ENCODE peak calls at places on chromosomes 6 and 20, in six cellular contexts. P, X, E, S, I and Q are unnamed samples.

GRCh38 chr6:122033564-122034181 is 365.8 kb upstream of the HSF2 start:
- DNase-seq in P (no peak), X (peak), E (no peak), S (no peak), I (peak), Q (peak)

GRCh38 chr20:13422637-13423036 is 201.6 kb downstream of the ISM1 start:
- DNase-seq in P (no peak), X (no peak), E (no peak), S (no peak), I (peak), Q (no peak)

GRCh38 chr20:48788486-48789072 is 39.2 kb downstream of the PREX1 start:
- DNase-seq in P (no peak), X (no peak), E (no peak), S (no peak), I (no peak), Q (no peak)

GRCh38 chr20:11585752-11586352 is 331.8 kb upstream of the BTBD3 start:
- DNase-seq in P (no peak), X (no peak), E (no peak), S (no peak), I (peak), Q (no peak)

GRCh38 chr20:5156670-5157448 is 30.1 kb downstream of the CDS2 start:
- DNase-seq in P (no peak), X (no peak), E (no peak), S (no peak), I (peak), Q (no peak)

GRCh38 chr20:1322511-1323245 is 6.3 kb downstream of the SDCBP2 start:
- DNase-seq in P (no peak), X (no peak), E (peak), S (no peak), I (peak), Q (no peak)

GRCh38 chr6:67933278-67933677 is 701.8 kb upstream of the ADGRB3 start:
- DNase-seq in P (no peak), X (no peak), E (no peak), S (no peak), I (peak), Q (peak)

GRCh38 chr6:164322533-164322932 is 908.0 kb downstream of the QKI start:
- DNase-seq in P (no peak), X (no peak), E (no peak), S (no peak), I (peak), Q (no peak)

GRCh38 chr20:845967-846893 is 12.7 kb downstream of the FAM110A start:
- DNase-seq in P (peak), X (no peak), E (no peak), S (no peak), I (no peak), Q (no peak)

GRCh38 chr20:61758556-61759200 is 307.0 kb downstream of the TAF4 start:
- DNase-seq in P (no peak), X (no peak), E (no peak), S (peak), I (no peak), Q (no peak)

GRCh38 chr6:87574237-87574636 is 15.6 kb downstream of the RARS2 start:
- DNase-seq in P (no peak), X (peak), E (no peak), S (no peak), I (no peak), Q (no peak)

GRCh38 chr6:89928604-89929003 is 34.3 kb downstream of the GJA10 start:
- DNase-seq in P (no peak), X (no peak), E (no peak), S (no peak), I (peak), Q (no peak)

GRCh38 chr6:147621280-147621679 is 112.8 kb downstream of the SAMD5 start:
- DNase-seq in P (no peak), X (no peak), E (no peak), S (no peak), I (peak), Q (no peak)

GRCh38 chr20:48769111-48769879 is 58.5 kb downstream of the PREX1 start:
- DNase-seq in P (peak), X (peak), E (no peak), S (no peak), I (peak), Q (no peak)

GRCh38 chr6:31070711-31071197 is 41.6 kb downstream of the C6orf15 start:
- DNase-seq in P (no peak), X (peak), E (peak), S (no peak), I (peak), Q (peak)

GRCh38 chr6:3330199-3330598 is 71.5 kb downstream of the PSMG4 start:
- DNase-seq in P (no peak), X (no peak), E (no peak), S (no peak), I (no peak), Q (no peak)

GRCh38 chr6:115691433-115691832 is 369.3 kb downstream of the FRK start:
- DNase-seq in P (no peak), X (no peak), E (no peak), S (no peak), I (no peak), Q (no peak)

GRCh38 chr6:154482858-154483257 is 27.6 kb downstream of the CNKSR3 start:
- DNase-seq in P (no peak), X (no peak), E (no peak), S (no peak), I (no peak), Q (no peak)

GRCh38 chr6:43948527-43949450 is 178.5 kb downstream of the MRPL14 start:
- DNase-seq in P (no peak), X (no peak), E (peak), S (no peak), I (no peak), Q (no peak)

GRCh38 chr6:6811151-6812002 is 222.9 kb downstream of the LY86 start:
- DNase-seq in P (no peak), X (peak), E (no peak), S (no peak), I (peak), Q (peak)

GRCh38 chr6:121314407-121315112 is 19.7 kb downstream of the TBC1D32 start:
- DNase-seq in P (no peak), X (peak), E (no peak), S (no peak), I (no peak), Q (no peak)

GRCh38 chr6:43181942-43182860 is at the start of gene CUL9:
- DNase-seq in P (peak), X (peak), E (peak), S (peak), I (peak), Q (no peak)

GRCh38 chr6:144911322-144911721 is 626.2 kb downstream of the UTRN start:
- DNase-seq in P (no peak), X (no peak), E (no peak), S (no peak), I (no peak), Q (no peak)

GRCh38 chr6:7899046-7899888 is 11.3 kb downstream of the TXNDC5 start:
- DNase-seq in P (no peak), X (peak), E (no peak), S (no peak), I (no peak), Q (no peak)

GRCh38 chr20:44110816-44111568 is 76.0 kb downstream of the JPH2 start:
- DNase-seq in P (no peak), X (no peak), E (no peak), S (no peak), I (no peak), Q (no peak)

GRCh38 chr20:46933150-46933549 is 38.5 kb downstream of the EYA2 start:
- DNase-seq in P (no peak), X (no peak), E (no peak), S (no peak), I (no peak), Q (no peak)

GRCh38 chr6:148535976-148536375 is 193.3 kb downstream of the SASH1 start:
- DNase-seq in P (no peak), X (no peak), E (peak), S (no peak), I (peak), Q (no peak)

GRCh38 chr6:43673444-43674063 is 14.0 kb downstream of the MRPS18A start:
- DNase-seq in P (no peak), X (no peak), E (no peak), S (peak), I (no peak), Q (no peak)

GRCh38 chr6:151679081-151679480 is 128.4 kb upstream of the ESR1 start:
- DNase-seq in P (no peak), X (no peak), E (no peak), S (peak), I (peak), Q (no peak)

GRCh38 chr6:1238040-1238439 is 73.9 kb upstream of the FOXQ1 start:
- DNase-seq in P (no peak), X (no peak), E (no peak), S (no peak), I (no peak), Q (no peak)

GRCh38 chr6:8279094-8279805 is 156.1 kb downstream of the SLC35B3 start:
- DNase-seq in P (no peak), X (no peak), E (no peak), S (no peak), I (no peak), Q (no peak)

GRCh38 chr6:84728602-84729001 is 35.8 kb downstream of the TBX18 start:
- DNase-seq in P (no peak), X (no peak), E (no peak), S (no peak), I (peak), Q (peak)

GRCh38 chr6:13741358-13741757 is 29.7 kb upstream of the RANBP9 start:
- DNase-seq in P (no peak), X (no peak), E (no peak), S (no peak), I (no peak), Q (no peak)

GRCh38 chr6:13743736-13744127 is 32.1 kb upstream of the RANBP9 start:
- DNase-seq in P (no peak), X (no peak), E (no peak), S (no peak), I (no peak), Q (no peak)

DNA sequence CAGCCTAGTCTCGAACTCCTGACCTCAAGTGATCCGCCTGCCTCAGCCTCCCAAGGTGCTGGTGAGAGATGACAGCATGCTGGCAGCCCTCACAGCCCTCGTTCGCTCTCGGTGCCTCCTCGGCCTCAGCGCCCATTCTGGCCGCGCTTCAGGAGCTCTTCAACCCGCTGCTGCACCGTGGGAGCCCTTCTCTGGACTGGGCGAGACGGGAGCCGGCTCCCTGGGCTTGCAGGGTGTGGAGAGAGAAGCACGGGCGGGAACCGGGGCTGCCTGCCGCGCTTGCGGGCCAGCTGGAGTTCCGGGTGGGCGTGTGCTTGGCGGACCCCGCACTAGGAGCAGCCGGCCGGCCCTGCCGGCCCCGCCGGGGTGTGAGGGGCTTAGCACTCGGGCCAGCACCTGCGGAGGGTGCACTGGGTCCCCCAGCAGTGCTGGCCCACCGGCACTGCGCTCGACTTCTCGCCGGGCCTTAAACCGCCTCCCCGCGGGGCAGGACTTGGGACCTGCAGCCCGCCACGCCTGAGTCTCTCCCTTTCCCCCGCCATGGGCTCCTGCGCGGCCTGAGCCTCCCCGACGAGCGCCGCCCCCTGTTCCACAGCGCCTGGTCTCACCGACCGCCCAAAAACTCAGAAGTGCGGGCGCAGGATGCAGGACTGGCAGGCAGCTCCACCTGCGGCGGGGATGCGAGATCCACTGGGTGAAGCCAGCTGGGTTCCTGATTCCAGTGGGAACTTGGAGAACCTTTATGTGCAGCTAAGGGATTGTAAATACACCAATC is 31.5 kb upstream of the RANBP9 start:
- DNase-seq in P (no peak), X (no peak), E (no peak), S (no peak), I (no peak), Q (no peak)
- H3K4me3 ChIP-seq in P (no peak), X (no peak), E (no peak), S (peak), I (no peak), Q (no peak)

GRCh38 chr6:35486005-35486925 is 10.6 kb downstream of the TEAD3 start:
- DNase-seq in P (no peak), X (peak), E (no peak), S (peak), I (no peak), Q (no peak)

GRCh38 chr6:35483490-35483889 is 13.4 kb downstream of the TEAD3 start:
- DNase-seq in P (no peak), X (no peak), E (no peak), S (peak), I (no peak), Q (no peak)

GRCh38 chr6:35483892-35484645 is 12.8 kb downstream of the TEAD3 start:
- DNase-seq in P (no peak), X (no peak), E (no peak), S (peak), I (no peak), Q (no peak)

GRCh38 chr6:35485402-35485877 is 11.4 kb downstream of the TEAD3 start:
- DNase-seq in P (no peak), X (peak), E (peak), S (peak), I (no peak), Q (no peak)

DNA sequence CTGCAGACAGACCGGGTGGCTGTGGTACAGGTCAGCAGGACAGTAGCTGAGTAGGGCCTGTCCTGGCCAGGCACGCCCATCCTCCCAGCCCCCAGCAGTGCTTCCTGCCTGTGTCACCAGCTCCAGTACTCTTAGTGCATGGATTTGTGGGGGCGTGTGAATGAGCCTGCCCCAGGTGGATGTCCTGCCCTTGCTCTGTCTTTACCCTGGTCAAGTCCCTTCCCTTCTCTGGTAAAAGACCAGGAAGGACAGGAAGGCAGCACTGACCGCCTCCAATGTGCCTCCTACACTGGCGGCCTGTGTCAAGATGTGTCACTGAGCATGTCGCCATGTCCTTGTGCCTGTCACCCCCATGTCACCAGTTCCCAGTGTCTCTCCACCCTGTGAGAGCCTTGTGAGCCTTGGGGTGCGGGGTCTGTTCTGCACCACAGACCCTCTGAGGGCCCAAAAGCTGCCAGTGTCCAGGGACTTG is 11.9 kb downstream of the TEAD3 start:
- DNase-seq in P (no peak), X (no peak), E (peak), S (peak), I (peak), Q (no peak)
- H3K4me3 ChIP-seq in P (no peak), X (no peak), E (no peak), S (no peak), I (no peak), Q (no peak)

GRCh38 chr6:16237242-16237641 is 1.1 kb upstream of the GMPR start:
- DNase-seq in P (no peak), X (no peak), E (no peak), S (no peak), I (no peak), Q (no peak)

GRCh38 chr6:16236648-16237199 is 1.7 kb upstream of the GMPR start:
- DNase-seq in P (no peak), X (peak), E (peak), S (no peak), I (peak), Q (no peak)

GRCh38 chr6:16238057-16238657 is at the start of gene GMPR:
- DNase-seq in P (peak), X (peak), E (peak), S (peak), I (no peak), Q (no peak)

GRCh38 chr6:16238658-16239089 is 287 bp downstream of the GMPR start:
- DNase-seq in P (no peak), X (no peak), E (no peak), S (peak), I (no peak), Q (no peak)

DNA sequence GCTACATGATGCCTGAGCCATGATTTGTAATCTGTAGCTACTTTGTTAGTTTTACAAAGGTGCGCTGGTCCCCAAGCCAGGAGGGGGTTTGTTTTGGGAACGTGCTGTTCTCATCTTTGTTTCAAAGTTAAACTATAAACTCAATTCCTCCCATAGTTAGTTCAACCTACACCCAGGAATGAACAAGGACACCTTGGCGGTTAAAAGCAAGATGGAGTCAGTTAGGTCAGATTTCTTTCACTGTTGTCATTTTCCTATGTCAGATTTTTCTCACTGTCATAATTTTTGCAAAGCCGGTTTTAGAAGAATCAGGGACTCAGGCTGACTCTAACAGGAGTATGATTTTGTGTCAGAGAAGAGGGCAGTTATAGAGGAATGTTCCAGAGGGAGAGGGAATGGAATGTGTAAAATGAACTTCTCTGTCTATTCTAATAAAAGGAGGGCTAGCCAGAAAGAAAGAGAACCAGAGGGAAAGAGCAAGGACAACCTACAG is 2.3 kb upstream of the GMPR start:
- DNase-seq in P (no peak), X (no peak), E (no peak), S (no peak), I (no peak), Q (no peak)
- H3K4me3 ChIP-seq in P (no peak), X (no peak), E (no peak), S (peak), I (no peak), Q (no peak)

DNA sequence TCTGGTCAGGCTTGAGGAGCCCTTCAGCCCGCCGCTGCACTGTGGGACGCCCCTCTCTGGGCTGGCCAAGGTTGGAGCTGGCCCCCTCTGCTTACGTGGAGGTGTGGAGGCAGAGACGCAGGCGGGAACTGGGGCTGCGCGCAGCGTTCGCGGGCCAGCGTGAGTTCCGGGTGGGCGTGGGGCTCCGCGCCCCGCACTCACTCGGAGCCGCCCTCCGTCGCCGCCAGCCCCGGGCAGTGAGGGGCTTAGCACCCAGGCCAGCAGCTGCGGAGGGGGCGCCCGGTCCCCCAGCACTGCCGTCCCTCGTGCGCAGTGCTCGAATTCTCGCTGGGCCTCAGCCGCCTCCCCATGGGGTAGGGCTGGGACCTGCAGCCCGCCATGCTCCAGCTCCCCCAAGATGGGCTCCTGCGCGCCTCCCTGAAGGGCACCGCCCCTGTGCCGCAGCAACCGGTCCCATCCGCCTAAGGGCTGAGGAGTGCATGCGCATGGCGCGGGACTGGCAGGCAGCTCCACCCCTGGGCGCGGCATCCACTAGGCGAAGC is 695.9 kb downstream of the EPHA7 start:
- DNase-seq in P (no peak), X (peak), E (no peak), S (no peak), I (no peak), Q (no peak)
- H3K4me3 ChIP-seq in P (no peak), X (no peak), E (no peak), S (no peak), I (no peak), Q (no peak)

GRCh38 chr6:16707101-16707783 is 54.0 kb downstream of the ATXN1 start:
- DNase-seq in P (no peak), X (no peak), E (no peak), S (no peak), I (no peak), Q (no peak)

GRCh38 chr6:16712250-16712930 is 48.9 kb downstream of the ATXN1 start:
- DNase-seq in P (no peak), X (no peak), E (no peak), S (no peak), I (peak), Q (no peak)

GRCh38 chr6:16712931-16713484 is 48.3 kb downstream of the ATXN1 start:
- DNase-seq in P (no peak), X (peak), E (peak), S (no peak), I (peak), Q (no peak)

GRCh38 chr6:16713597-16713996 is 47.7 kb downstream of the ATXN1 start:
- DNase-seq in P (no peak), X (no peak), E (no peak), S (no peak), I (peak), Q (no peak)

GRCh38 chr6:16711551-16712249 is 49.6 kb downstream of the ATXN1 start:
- DNase-seq in P (peak), X (peak), E (no peak), S (no peak), I (peak), Q (no peak)
- H3K4me3 ChIP-seq in P (peak), X (no peak), E (no peak), S (no peak), I (no peak), Q (no peak)

GRCh38 chr20:51001697-51002265 is 21.1 kb downstream of the KCNG1 start:
- DNase-seq in P (no peak), X (no peak), E (no peak), S (no peak), I (no peak), Q (no peak)

GRCh38 chr20:51004305-51004727 is 18.6 kb downstream of the KCNG1 start:
- DNase-seq in P (no peak), X (no peak), E (no peak), S (no peak), I (no peak), Q (no peak)

GRCh38 chr20:51003776-51004175 is 19.1 kb downstream of the KCNG1 start:
- DNase-seq in P (no peak), X (no peak), E (no peak), S (no peak), I (no peak), Q (no peak)

GRCh38 chr20:51004781-51005180 is 18.1 kb downstream of the KCNG1 start:
- DNase-seq in P (no peak), X (no peak), E (no peak), S (no peak), I (no peak), Q (no peak)

DNA sequence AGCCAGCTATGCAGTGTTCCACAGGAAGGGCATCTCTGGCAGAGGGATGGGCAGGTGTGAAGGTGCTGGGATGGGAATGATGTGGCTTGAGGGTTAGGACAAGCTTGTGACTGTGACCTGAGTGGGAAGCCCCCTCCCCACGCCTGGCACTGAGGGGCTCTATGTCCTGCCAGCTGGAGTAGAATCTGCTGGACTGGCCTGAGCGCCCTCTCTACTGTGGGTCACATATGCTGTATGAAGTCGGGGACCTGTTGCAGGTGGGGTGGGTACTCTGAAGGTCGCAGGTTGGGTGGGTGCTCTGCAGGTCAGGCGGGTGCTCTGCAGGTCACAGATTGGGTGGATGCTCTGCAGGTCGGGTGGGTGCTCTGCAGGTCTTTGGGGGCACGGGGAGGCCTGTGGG is 20.3 kb downstream of the KCNG1 start:
- DNase-seq in P (no peak), X (no peak), E (no peak), S (no peak), I (no peak), Q (no peak)
- H3K4me3 ChIP-seq in P (no peak), X (no peak), E (no peak), S (no peak), I (no peak), Q (no peak)